ENCODE peak calls at places on chromosomes 7 and 10, in seven cellular contexts. One of them, this sample, is unnamed.

GRCh38 chr7:86116-86515 is 106.3 kb upstream of the FAM20C start:
- DNase-seq in adrenal gland: no peak
- DNase-seq in DND-41: no peak
- DNase-seq in activated CD8-positive, alpha-beta memory T cell treated with anti-CD3 and anti-CD28 coated beads for 4 hours: no peak
- DNase-seq in nucleus accumbens: no peak
- DNase-seq in A172: no peak
- DNase-seq in H9: no peak
- DNase-seq in this sample: no peak

GRCh38 chr7:46752881-46753366 is 829.0 kb downstream of the TNS3 start:
- DNase-seq in activated CD8-positive, alpha-beta memory T cell treated with anti-CD3 and anti-CD28 coated beads for 4 hours: no peak
- DNase-seq in A172: peak
- DNase-seq in nucleus accumbens: no peak
- DNase-seq in DND-41: no peak
- DNase-seq in H9: no peak
- DNase-seq in adrenal gland: no peak
- DNase-seq in this sample: peak

GRCh38 chr10:70830185-70830584 is 14.4 kb downstream of the SGPL1 start:
- DNase-seq in activated CD8-positive, alpha-beta memory T cell treated with anti-CD3 and anti-CD28 coated beads for 4 hours: no peak
- DNase-seq in adrenal gland: no peak
- DNase-seq in nucleus accumbens: no peak
- DNase-seq in DND-41: no peak
- DNase-seq in H9: no peak
- DNase-seq in A172: no peak
- DNase-seq in this sample: peak

GRCh38 chr7:44713141-44713540 is 35.5 kb upstream of the ZMIZ2 start:
- DNase-seq in A172: no peak
- DNase-seq in H9: no peak
- DNase-seq in activated CD8-positive, alpha-beta memory T cell treated with anti-CD3 and anti-CD28 coated beads for 4 hours: no peak
- DNase-seq in adrenal gland: no peak
- DNase-seq in DND-41: no peak
- DNase-seq in nucleus accumbens: no peak
- DNase-seq in this sample: no peak

GRCh38 chr7:128148676-128149075 is 92.4 kb upstream of the LEP start:
- DNase-seq in A172: no peak
- DNase-seq in DND-41: no peak
- DNase-seq in activated CD8-positive, alpha-beta memory T cell treated with anti-CD3 and anti-CD28 coated beads for 4 hours: no peak
- DNase-seq in adrenal gland: no peak
- DNase-seq in H9: no peak
- DNase-seq in nucleus accumbens: no peak
- DNase-seq in this sample: no peak

GRCh38 chr7:95427914-95428516 is 6.8 kb downstream of the PON2 start:
- DNase-seq in A172: no peak
- DNase-seq in DND-41: no peak
- DNase-seq in adrenal gland: no peak
- DNase-seq in activated CD8-positive, alpha-beta memory T cell treated with anti-CD3 and anti-CD28 coated beads for 4 hours: no peak
- DNase-seq in H9: no peak
- DNase-seq in nucleus accumbens: no peak
- DNase-seq in this sample: no peak

GRCh38 chr7:50534690-50535290 is 30.4 kb downstream of the DDC start:
- DNase-seq in activated CD8-positive, alpha-beta memory T cell treated with anti-CD3 and anti-CD28 coated beads for 4 hours: no peak
- DNase-seq in DND-41: no peak
- DNase-seq in H9: peak
- DNase-seq in A172: peak
- DNase-seq in adrenal gland: peak
- DNase-seq in nucleus accumbens: no peak
- DNase-seq in this sample: peak

GRCh38 chr10:7333995-7334964 is 76.6 kb downstream of the SFMBT2 start:
- DNase-seq in nucleus accumbens: no peak
- DNase-seq in adrenal gland: peak
- DNase-seq in A172: no peak
- DNase-seq in H9: peak
- DNase-seq in activated CD8-positive, alpha-beta memory T cell treated with anti-CD3 and anti-CD28 coated beads for 4 hours: no peak
- DNase-seq in DND-41: no peak
- DNase-seq in this sample: no peak

GRCh38 chr7:96314402-96315108 is 7.3 kb downstream of the SLC25A13 start:
- DNase-seq in A172: peak
- DNase-seq in H9: no peak
- DNase-seq in adrenal gland: no peak
- DNase-seq in nucleus accumbens: no peak
- DNase-seq in activated CD8-positive, alpha-beta memory T cell treated with anti-CD3 and anti-CD28 coated beads for 4 hours: no peak
- DNase-seq in DND-41: no peak
- DNase-seq in this sample: peak

GRCh38 chr10:110629680-110630191 is 14.4 kb upstream of the RBM20 start:
- DNase-seq in DND-41: no peak
- DNase-seq in adrenal gland: no peak
- DNase-seq in H9: no peak
- DNase-seq in nucleus accumbens: no peak
- DNase-seq in A172: peak
- DNase-seq in activated CD8-positive, alpha-beta memory T cell treated with anti-CD3 and anti-CD28 coated beads for 4 hours: no peak
- DNase-seq in this sample: peak

GRCh38 chr7:24965831-24966708 is 13.9 kb downstream of the OSBPL3 start:
- DNase-seq in DND-41: peak
- DNase-seq in A172: peak
- DNase-seq in activated CD8-positive, alpha-beta memory T cell treated with anti-CD3 and anti-CD28 coated beads for 4 hours: no peak
- DNase-seq in H9: peak
- DNase-seq in adrenal gland: no peak
- DNase-seq in nucleus accumbens: no peak
- DNase-seq in this sample: peak

GRCh38 chr10:133185421-133185820 is 25.4 kb downstream of the KNDC1 start:
- DNase-seq in H9: no peak
- DNase-seq in nucleus accumbens: no peak
- DNase-seq in activated CD8-positive, alpha-beta memory T cell treated with anti-CD3 and anti-CD28 coated beads for 4 hours: no peak
- DNase-seq in A172: no peak
- DNase-seq in adrenal gland: no peak
- DNase-seq in DND-41: no peak
- DNase-seq in this sample: no peak

GRCh38 chr10:81876253-81876731 is 1.3 kb downstream of the NRG3 start:
- DNase-seq in activated CD8-positive, alpha-beta memory T cell treated with anti-CD3 and anti-CD28 coated beads for 4 hours: no peak
- DNase-seq in H9: peak
- DNase-seq in DND-41: no peak
- DNase-seq in adrenal gland: no peak
- DNase-seq in nucleus accumbens: no peak
- DNase-seq in A172: no peak
- DNase-seq in this sample: no peak

GRCh38 chr10:32377458-32378370 is 30.8 kb upstream of the EPC1 start:
- DNase-seq in nucleus accumbens: no peak
- DNase-seq in A172: peak
- DNase-seq in adrenal gland: peak
- DNase-seq in activated CD8-positive, alpha-beta memory T cell treated with anti-CD3 and anti-CD28 coated beads for 4 hours: no peak
- DNase-seq in H9: no peak
- DNase-seq in DND-41: peak
- DNase-seq in this sample: peak

GRCh38 chr7:157682064-157682945 is 345.5 kb downstream of the DNAJB6 start:
- DNase-seq in activated CD8-positive, alpha-beta memory T cell treated with anti-CD3 and anti-CD28 coated beads for 4 hours: no peak
- DNase-seq in adrenal gland: no peak
- DNase-seq in nucleus accumbens: no peak
- DNase-seq in A172: no peak
- DNase-seq in H9: peak
- DNase-seq in DND-41: peak
- DNase-seq in this sample: no peak

GRCh38 chr7:36119005-36119711 is 33.9 kb upstream of the EEPD1 start:
- DNase-seq in H9: no peak
- DNase-seq in nucleus accumbens: no peak
- DNase-seq in DND-41: no peak
- DNase-seq in A172: peak
- DNase-seq in adrenal gland: peak
- DNase-seq in activated CD8-positive, alpha-beta memory T cell treated with anti-CD3 and anti-CD28 coated beads for 4 hours: no peak
- DNase-seq in this sample: peak

GRCh38 chr7:99142727-99143521 is 984 bp downstream of the SMURF1 start:
- DNase-seq in A172: peak
- DNase-seq in H9: peak
- DNase-seq in nucleus accumbens: peak
- DNase-seq in activated CD8-positive, alpha-beta memory T cell treated with anti-CD3 and anti-CD28 coated beads for 4 hours: peak
- DNase-seq in adrenal gland: peak
- DNase-seq in DND-41: peak
- DNase-seq in this sample: peak

GRCh38 chr7:16926283-16926682 is 44.5 kb upstream of the AGR3 start:
- DNase-seq in adrenal gland: peak
- DNase-seq in A172: peak
- DNase-seq in DND-41: peak
- DNase-seq in H9: no peak
- DNase-seq in nucleus accumbens: no peak
- DNase-seq in activated CD8-positive, alpha-beta memory T cell treated with anti-CD3 and anti-CD28 coated beads for 4 hours: no peak
- DNase-seq in this sample: peak

GRCh38 chr7:77734590-77735421 is 38.5 kb downstream of the RSBN1L start:
- DNase-seq in DND-41: no peak
- DNase-seq in activated CD8-positive, alpha-beta memory T cell treated with anti-CD3 and anti-CD28 coated beads for 4 hours: no peak
- DNase-seq in A172: no peak
- DNase-seq in nucleus accumbens: no peak
- DNase-seq in H9: no peak
- DNase-seq in adrenal gland: no peak
- DNase-seq in this sample: no peak

GRCh38 chr7:114930107-114930521 is 8.2 kb downstream of the MDFIC start:
- DNase-seq in nucleus accumbens: no peak
- DNase-seq in A172: no peak
- DNase-seq in activated CD8-positive, alpha-beta memory T cell treated with anti-CD3 and anti-CD28 coated beads for 4 hours: no peak
- DNase-seq in DND-41: no peak
- DNase-seq in H9: peak
- DNase-seq in adrenal gland: no peak
- DNase-seq in this sample: no peak

GRCh38 chr10:61754553-61755540 is 92.1 kb downstream of the CABCOCO1 start:
- DNase-seq in A172: no peak
- DNase-seq in activated CD8-positive, alpha-beta memory T cell treated with anti-CD3 and anti-CD28 coated beads for 4 hours: no peak
- DNase-seq in DND-41: no peak
- DNase-seq in nucleus accumbens: no peak
- DNase-seq in H9: no peak
- DNase-seq in adrenal gland: no peak
- DNase-seq in this sample: peak

GRCh38 chr10:68647928-68648327 is 73.1 kb upstream of the CCAR1 start:
- DNase-seq in A172: peak
- DNase-seq in adrenal gland: no peak
- DNase-seq in DND-41: no peak
- DNase-seq in activated CD8-positive, alpha-beta memory T cell treated with anti-CD3 and anti-CD28 coated beads for 4 hours: no peak
- DNase-seq in H9: no peak
- DNase-seq in nucleus accumbens: no peak
- DNase-seq in this sample: peak

GRCh38 chr10:74150151-74151056 is at the start of gene AP3M1:
- DNase-seq in DND-41: peak
- DNase-seq in adrenal gland: peak
- DNase-seq in A172: no peak
- DNase-seq in activated CD8-positive, alpha-beta memory T cell treated with anti-CD3 and anti-CD28 coated beads for 4 hours: peak
- DNase-seq in H9: peak
- DNase-seq in nucleus accumbens: peak
- DNase-seq in this sample: peak

GRCh38 chr7:110839866-110840265 is 251.1 kb upstream of the LRRN3 start:
- DNase-seq in DND-41: peak
- DNase-seq in A172: no peak
- DNase-seq in adrenal gland: peak
- DNase-seq in nucleus accumbens: no peak
- DNase-seq in activated CD8-positive, alpha-beta memory T cell treated with anti-CD3 and anti-CD28 coated beads for 4 hours: no peak
- DNase-seq in H9: no peak
- DNase-seq in this sample: no peak

GRCh38 chr7:155867280-155867679 is 55.0 kb upstream of the SHH start:
- DNase-seq in adrenal gland: peak
- DNase-seq in H9: no peak
- DNase-seq in A172: no peak
- DNase-seq in DND-41: no peak
- DNase-seq in nucleus accumbens: no peak
- DNase-seq in activated CD8-positive, alpha-beta memory T cell treated with anti-CD3 and anti-CD28 coated beads for 4 hours: no peak
- DNase-seq in this sample: no peak

GRCh38 chr10:72764151-72764550 is 72.2 kb downstream of the MCU start:
- DNase-seq in A172: peak
- DNase-seq in H9: no peak
- DNase-seq in adrenal gland: no peak
- DNase-seq in DND-41: no peak
- DNase-seq in nucleus accumbens: no peak
- DNase-seq in activated CD8-positive, alpha-beta memory T cell treated with anti-CD3 and anti-CD28 coated beads for 4 hours: no peak
- DNase-seq in this sample: peak

GRCh38 chr7:128459394-128459878 is 3.8 kb downstream of the HILPDA start:
- DNase-seq in DND-41: peak
- DNase-seq in adrenal gland: peak
- DNase-seq in H9: peak
- DNase-seq in activated CD8-positive, alpha-beta memory T cell treated with anti-CD3 and anti-CD28 coated beads for 4 hours: peak
- DNase-seq in nucleus accumbens: no peak
- DNase-seq in A172: peak
- DNase-seq in this sample: peak

GRCh38 chr10:61635946-61636345 is 26.8 kb upstream of the CABCOCO1 start:
- DNase-seq in A172: no peak
- DNase-seq in H9: no peak
- DNase-seq in DND-41: no peak
- DNase-seq in adrenal gland: no peak
- DNase-seq in nucleus accumbens: no peak
- DNase-seq in activated CD8-positive, alpha-beta memory T cell treated with anti-CD3 and anti-CD28 coated beads for 4 hours: no peak
- DNase-seq in this sample: no peak

GRCh38 chr10:16384064-16384463 is 52.7 kb upstream of the PTER start:
- DNase-seq in nucleus accumbens: no peak
- DNase-seq in H9: no peak
- DNase-seq in DND-41: no peak
- DNase-seq in A172: no peak
- DNase-seq in adrenal gland: no peak
- DNase-seq in activated CD8-positive, alpha-beta memory T cell treated with anti-CD3 and anti-CD28 coated beads for 4 hours: no peak
- DNase-seq in this sample: no peak

GRCh38 chr7:117472335-117472734 is 7.5 kb upstream of the CFTR start:
- DNase-seq in activated CD8-positive, alpha-beta memory T cell treated with anti-CD3 and anti-CD28 coated beads for 4 hours: no peak
- DNase-seq in H9: no peak
- DNase-seq in nucleus accumbens: no peak
- DNase-seq in A172: no peak
- DNase-seq in DND-41: peak
- DNase-seq in adrenal gland: no peak
- DNase-seq in this sample: no peak

GRCh38 chr7:84729284-84729683 is 457.6 kb downstream of the SEMA3D start:
- DNase-seq in A172: peak
- DNase-seq in DND-41: no peak
- DNase-seq in adrenal gland: no peak
- DNase-seq in activated CD8-positive, alpha-beta memory T cell treated with anti-CD3 and anti-CD28 coated beads for 4 hours: no peak
- DNase-seq in H9: no peak
- DNase-seq in nucleus accumbens: no peak
- DNase-seq in this sample: peak

GRCh38 chr7:1739593-1739992 is 69.5 kb downstream of the ELFN1 start:
- DNase-seq in nucleus accumbens: no peak
- DNase-seq in H9: no peak
- DNase-seq in adrenal gland: no peak
- DNase-seq in A172: no peak
- DNase-seq in DND-41: no peak
- DNase-seq in activated CD8-positive, alpha-beta memory T cell treated with anti-CD3 and anti-CD28 coated beads for 4 hours: no peak
- DNase-seq in this sample: no peak

GRCh38 chr10:115706482-115707076 is 566.4 kb downstream of the GFRA1 start:
- DNase-seq in activated CD8-positive, alpha-beta memory T cell treated with anti-CD3 and anti-CD28 coated beads for 4 hours: no peak
- DNase-seq in adrenal gland: peak
- DNase-seq in DND-41: no peak
- DNase-seq in H9: no peak
- DNase-seq in nucleus accumbens: no peak
- DNase-seq in A172: peak
- DNase-seq in this sample: peak

GRCh38 chr7:44733708-44734481 is 14.8 kb upstream of the ZMIZ2 start:
- DNase-seq in activated CD8-positive, alpha-beta memory T cell treated with anti-CD3 and anti-CD28 coated beads for 4 hours: no peak
- DNase-seq in nucleus accumbens: no peak
- DNase-seq in H9: no peak
- DNase-seq in adrenal gland: peak
- DNase-seq in A172: peak
- DNase-seq in DND-41: no peak
- DNase-seq in this sample: peak

GRCh38 chr10:77328272-77328816 is 309.3 kb downstream of the KCNMA1 start:
- DNase-seq in DND-41: peak
- DNase-seq in A172: no peak
- DNase-seq in nucleus accumbens: no peak
- DNase-seq in activated CD8-positive, alpha-beta memory T cell treated with anti-CD3 and anti-CD28 coated beads for 4 hours: no peak
- DNase-seq in adrenal gland: peak
- DNase-seq in H9: peak
- DNase-seq in this sample: peak

GRCh38 chr7:101418694-101419093 is 56.0 kb downstream of the COL26A1 start:
- DNase-seq in DND-41: no peak
- DNase-seq in nucleus accumbens: no peak
- DNase-seq in adrenal gland: no peak
- DNase-seq in activated CD8-positive, alpha-beta memory T cell treated with anti-CD3 and anti-CD28 coated beads for 4 hours: no peak
- DNase-seq in A172: no peak
- DNase-seq in H9: no peak
- DNase-seq in this sample: no peak

This sample was measured in foreskin keratinocyte.